ENCODE peak calls at places on chromosome 16, in six cellular contexts. One of them, this sample, is unnamed.

GRCh38 chr16:86297391-86297790 is 212.9 kb upstream of the FOXF1 start:
- DNase-seq in fibroblast of lung: no peak
- DNase-seq in cardiac muscle cell: no peak
- DNase-seq in AG09309: no peak
- DNase-seq in OCI-LY7: no peak
- DNase-seq in fibroblast of the aortic adventitia: peak
- DNase-seq in this sample: no peak

GRCh38 chr16:23119570-23119969 is 29.7 kb downstream of the USP31 start:
- DNase-seq in fibroblast of lung: peak
- DNase-seq in cardiac muscle cell: peak
- DNase-seq in AG09309: peak
- DNase-seq in OCI-LY7: no peak
- DNase-seq in fibroblast of the aortic adventitia: peak
- DNase-seq in this sample: no peak

GRCh38 chr16:19830902-19831555 is 53.6 kb downstream of the GPRC5B start:
- DNase-seq in fibroblast of lung: no peak
- DNase-seq in cardiac muscle cell: no peak
- DNase-seq in AG09309: no peak
- DNase-seq in OCI-LY7: peak
- DNase-seq in fibroblast of the aortic adventitia: no peak
- DNase-seq in this sample: no peak

GRCh38 chr16:89711601-89712475 is 8.9 kb downstream of the VPS9D1 start:
- DNase-seq in fibroblast of lung: peak
- DNase-seq in cardiac muscle cell: peak
- DNase-seq in AG09309: no peak
- DNase-seq in OCI-LY7: peak
- DNase-seq in fibroblast of the aortic adventitia: peak
- DNase-seq in this sample: peak

GRCh38 chr16:11322823-11323222 is 22.4 kb upstream of the RMI2 start:
- DNase-seq in fibroblast of lung: no peak
- DNase-seq in cardiac muscle cell: no peak
- DNase-seq in AG09309: no peak
- DNase-seq in OCI-LY7: no peak
- DNase-seq in fibroblast of the aortic adventitia: no peak
- DNase-seq in this sample: no peak

GRCh38 chr16:57289391-57290257 is 5.2 kb upstream of the PLLP start:
- DNase-seq in fibroblast of lung: no peak
- DNase-seq in cardiac muscle cell: no peak
- DNase-seq in AG09309: no peak
- DNase-seq in OCI-LY7: no peak
- DNase-seq in fibroblast of the aortic adventitia: no peak
- DNase-seq in this sample: no peak

GRCh38 chr16:29876578-29877249 is 13.7 kb upstream of the CDIPT start:
- DNase-seq in fibroblast of lung: no peak
- DNase-seq in cardiac muscle cell: no peak
- DNase-seq in AG09309: no peak
- DNase-seq in OCI-LY7: no peak
- DNase-seq in fibroblast of the aortic adventitia: no peak
- DNase-seq in this sample: no peak

GRCh38 chr16:70470927-70471341 is 16.5 kb downstream of the FCSK start:
- DNase-seq in fibroblast of lung: no peak
- DNase-seq in cardiac muscle cell: peak
- DNase-seq in AG09309: no peak
- DNase-seq in OCI-LY7: no peak
- DNase-seq in fibroblast of the aortic adventitia: peak
- DNase-seq in this sample: no peak

GRCh38 chr16:52488837-52489289 is 58.1 kb downstream of the TOX3 start:
- DNase-seq in fibroblast of lung: no peak
- DNase-seq in cardiac muscle cell: no peak
- DNase-seq in AG09309: no peak
- DNase-seq in OCI-LY7: no peak
- DNase-seq in fibroblast of the aortic adventitia: no peak
- DNase-seq in this sample: no peak

GRCh38 chr16:84563316-84563715 is 54.6 kb downstream of the COTL1 start:
- DNase-seq in fibroblast of lung: no peak
- DNase-seq in cardiac muscle cell: no peak
- DNase-seq in AG09309: no peak
- DNase-seq in OCI-LY7: no peak
- DNase-seq in fibroblast of the aortic adventitia: no peak
- DNase-seq in this sample: no peak

GRCh38 chr16:89924298-89924924 is 1.3 kb downstream of the TUBB3 start:
- DNase-seq in fibroblast of lung: peak
- DNase-seq in cardiac muscle cell: peak
- DNase-seq in AG09309: no peak
- DNase-seq in OCI-LY7: peak
- DNase-seq in fibroblast of the aortic adventitia: peak
- DNase-seq in this sample: peak

GRCh38 chr16:55401036-55401435 is 77.0 kb downstream of the IRX6 start:
- DNase-seq in fibroblast of lung: no peak
- DNase-seq in cardiac muscle cell: no peak
- DNase-seq in AG09309: no peak
- DNase-seq in OCI-LY7: no peak
- DNase-seq in fibroblast of the aortic adventitia: no peak
- DNase-seq in this sample: no peak

DNA sequence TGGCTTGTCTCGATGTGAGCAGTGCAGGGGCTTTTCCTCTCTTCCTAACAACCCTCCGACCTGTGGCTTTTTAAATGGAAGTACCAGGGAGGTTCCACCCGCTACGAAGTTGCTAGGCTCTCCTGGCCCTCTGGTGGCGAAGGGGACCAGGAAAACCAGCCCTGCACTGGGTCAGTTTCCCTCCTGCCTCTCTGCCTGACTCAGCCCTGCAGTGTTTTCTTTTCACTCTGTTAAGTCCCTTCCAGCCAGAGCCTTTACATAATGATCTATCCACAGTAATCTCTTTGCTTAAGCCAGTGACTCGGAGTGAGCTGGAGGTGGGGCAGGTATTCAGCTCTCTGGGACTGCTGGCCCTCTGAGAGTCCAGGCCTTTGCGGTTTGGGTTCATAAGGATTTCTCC is 331.3 kb upstream of the EEF2KMT start:
- DNase-seq in fibroblast of lung: no peak
- DNase-seq in cardiac muscle cell: no peak
- DNase-seq in AG09309: no peak
- DNase-seq in OCI-LY7: no peak
- DNase-seq in fibroblast of the aortic adventitia: no peak
- DNase-seq in this sample: no peak
- TF ChIP-seq CTCF in fibroblast of lung: no peak
- TF ChIP-seq CTCF in cardiac muscle cell: no peak
- TF ChIP-seq CTCF in AG09309: no peak
- TF ChIP-seq CTCF in OCI-LY7: no peak
- TF ChIP-seq CTCF in fibroblast of the aortic adventitia: no peak
- TF ChIP-seq CTCF in this sample: no peak

GRCh38 chr16:68448360-68448970 is at the start of gene SMPD3:
- DNase-seq in fibroblast of lung: peak
- DNase-seq in cardiac muscle cell: peak
- DNase-seq in AG09309: peak
- DNase-seq in OCI-LY7: peak
- DNase-seq in fibroblast of the aortic adventitia: peak
- DNase-seq in this sample: peak

GRCh38 chr16:68447721-68448359 is 468 bp downstream of the SMPD3 start:
- DNase-seq in fibroblast of lung: no peak
- DNase-seq in cardiac muscle cell: no peak
- DNase-seq in AG09309: no peak
- DNase-seq in OCI-LY7: no peak
- DNase-seq in fibroblast of the aortic adventitia: no peak
- DNase-seq in this sample: no peak

GRCh38 chr16:68446941-68447675 is 1.2 kb downstream of the SMPD3 start:
- DNase-seq in fibroblast of lung: no peak
- DNase-seq in cardiac muscle cell: no peak
- DNase-seq in AG09309: no peak
- DNase-seq in OCI-LY7: no peak
- DNase-seq in fibroblast of the aortic adventitia: no peak
- DNase-seq in this sample: no peak

GRCh38 chr16:68444058-68444657 is 4.2 kb downstream of the SMPD3 start:
- DNase-seq in fibroblast of lung: peak
- DNase-seq in cardiac muscle cell: peak
- DNase-seq in AG09309: no peak
- DNase-seq in OCI-LY7: no peak
- DNase-seq in fibroblast of the aortic adventitia: peak
- DNase-seq in this sample: peak

GRCh38 chr16:68445458-68445857 is 2.9 kb downstream of the SMPD3 start:
- DNase-seq in fibroblast of lung: peak
- DNase-seq in cardiac muscle cell: peak
- DNase-seq in AG09309: no peak
- DNase-seq in OCI-LY7: peak
- DNase-seq in fibroblast of the aortic adventitia: no peak
- DNase-seq in this sample: no peak
- TF ChIP-seq CTCF in fibroblast of lung: peak
- TF ChIP-seq CTCF in cardiac muscle cell: peak
- TF ChIP-seq CTCF in AG09309: peak
- TF ChIP-seq CTCF in OCI-LY7: peak
- TF ChIP-seq CTCF in fibroblast of the aortic adventitia: no peak
- TF ChIP-seq CTCF in this sample: no peak

DNA sequence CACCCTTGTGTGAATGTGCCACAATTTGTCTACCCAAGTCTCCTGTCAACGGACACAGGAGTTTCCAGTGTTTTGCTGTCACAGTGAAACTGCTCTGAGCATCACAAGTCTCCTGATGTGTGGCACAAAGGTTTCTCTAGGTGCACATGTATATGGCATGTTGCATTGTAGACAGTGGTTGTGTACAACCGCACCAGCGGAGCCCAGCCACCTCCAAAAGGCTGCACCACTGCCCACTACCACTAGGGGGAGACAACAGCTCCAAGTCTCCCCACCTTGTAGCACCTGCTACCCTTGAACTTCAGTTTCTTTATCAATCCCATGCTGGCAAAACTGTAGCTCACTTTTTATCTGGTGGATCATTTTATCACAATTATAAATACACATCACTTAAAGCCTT is 95.5 kb upstream of the ZNF469 start:
- DNase-seq in fibroblast of lung: peak
- DNase-seq in cardiac muscle cell: no peak
- DNase-seq in AG09309: no peak
- DNase-seq in OCI-LY7: peak
- DNase-seq in fibroblast of the aortic adventitia: peak
- DNase-seq in this sample: no peak
- TF ChIP-seq CTCF in fibroblast of lung: peak
- TF ChIP-seq CTCF in cardiac muscle cell: peak
- TF ChIP-seq CTCF in AG09309: peak
- TF ChIP-seq CTCF in OCI-LY7: peak
- TF ChIP-seq CTCF in fibroblast of the aortic adventitia: peak
- TF ChIP-seq CTCF in this sample: peak

GRCh38 chr16:17744903-17745581 is 274.3 kb upstream of the XYLT1 start:
- DNase-seq in fibroblast of lung: peak
- DNase-seq in cardiac muscle cell: no peak
- DNase-seq in AG09309: no peak
- DNase-seq in OCI-LY7: no peak
- DNase-seq in fibroblast of the aortic adventitia: no peak
- DNase-seq in this sample: no peak
- TF ChIP-seq CTCF in fibroblast of lung: no peak
- TF ChIP-seq CTCF in cardiac muscle cell: no peak
- TF ChIP-seq CTCF in AG09309: no peak
- TF ChIP-seq CTCF in OCI-LY7: no peak
- TF ChIP-seq CTCF in fibroblast of the aortic adventitia: no peak
- TF ChIP-seq CTCF in this sample: no peak

GRCh38 chr16:13510425-13511151 is 409.4 kb upstream of the ERCC4 start:
- DNase-seq in fibroblast of lung: no peak
- DNase-seq in cardiac muscle cell: no peak
- DNase-seq in AG09309: no peak
- DNase-seq in OCI-LY7: peak
- DNase-seq in fibroblast of the aortic adventitia: no peak
- DNase-seq in this sample: no peak
- TF ChIP-seq CTCF in fibroblast of lung: no peak
- TF ChIP-seq CTCF in cardiac muscle cell: no peak
- TF ChIP-seq CTCF in AG09309: no peak
- TF ChIP-seq CTCF in OCI-LY7: peak
- TF ChIP-seq CTCF in fibroblast of the aortic adventitia: no peak
- TF ChIP-seq CTCF in this sample: peak

This sample was measured in mesothelial cell of epicardium.